ENCODE peak calls at places on chromosomes 16 and 17, in four cellular contexts. One of them, this sample, is unnamed.

GRCh38 chr17:15157051-15157450 is 108.1 kb downstream of the PMP22 start:
- DNase-seq in neural progenitor cell: no peak
- DNase-seq in GM23338: no peak
- DNase-seq in body of pancreas: no peak
- DNase-seq in this sample: no peak

GRCh38 chr16:82082543-82083244 is 47.6 kb downstream of the HSD17B2 start:
- DNase-seq in neural progenitor cell: no peak
- DNase-seq in body of pancreas: no peak
- DNase-seq in GM23338: no peak
- DNase-seq in this sample: no peak

GRCh38 chr17:31327534-31328526 is 6.4 kb upstream of the EVI2A start:
- DNase-seq in body of pancreas: no peak
- DNase-seq in neural progenitor cell: no peak
- DNase-seq in GM23338: no peak
- DNase-seq in this sample: no peak

GRCh38 chr17:64236827-64237403 is 26.1 kb downstream of the TEX2 start:
- DNase-seq in neural progenitor cell: peak
- DNase-seq in body of pancreas: no peak
- DNase-seq in GM23338: peak
- DNase-seq in this sample: no peak

GRCh38 chr16:53502331-53503269 is at the start of gene AKTIP:
- DNase-seq in neural progenitor cell: peak
- DNase-seq in body of pancreas: peak
- DNase-seq in GM23338: peak
- DNase-seq in this sample: no peak

GRCh38 chr16:84662471-84662870 is 14.2 kb downstream of the KLHL36 start:
- DNase-seq in body of pancreas: no peak
- DNase-seq in GM23338: no peak
- DNase-seq in neural progenitor cell: no peak
- DNase-seq in this sample: no peak

GRCh38 chr16:15427648-15428239 is 6.6 kb upstream of the BMERB1 start:
- DNase-seq in body of pancreas: peak
- DNase-seq in neural progenitor cell: peak
- DNase-seq in GM23338: peak
- DNase-seq in this sample: no peak

GRCh38 chr16:10625595-10626357 is 45.4 kb upstream of the EMP2 start:
- DNase-seq in neural progenitor cell: no peak
- DNase-seq in GM23338: no peak
- DNase-seq in body of pancreas: no peak
- DNase-seq in this sample: peak

GRCh38 chr17:57245786-57246185 is 10.5 kb upstream of the MSI2 start:
- DNase-seq in neural progenitor cell: no peak
- DNase-seq in body of pancreas: no peak
- DNase-seq in GM23338: no peak
- DNase-seq in this sample: no peak

GRCh38 chr17:65103896-65104295 is 33.3 kb upstream of the RGS9 start:
- DNase-seq in neural progenitor cell: no peak
- DNase-seq in body of pancreas: no peak
- DNase-seq in GM23338: no peak
- DNase-seq in this sample: no peak

GRCh38 chr17:28298449-28298848 is 20.6 kb upstream of the TMEM97 start:
- DNase-seq in body of pancreas: no peak
- DNase-seq in GM23338: no peak
- DNase-seq in neural progenitor cell: no peak
- DNase-seq in this sample: no peak

GRCh38 chr17:48842746-48843145 is 11.9 kb downstream of the CALCOCO2 start:
- DNase-seq in GM23338: no peak
- DNase-seq in neural progenitor cell: no peak
- DNase-seq in body of pancreas: no peak
- DNase-seq in this sample: no peak
- H3K27ac ChIP-seq in GM23338: no peak
- H3K27ac ChIP-seq in neural progenitor cell: no peak
- H3K27ac ChIP-seq in body of pancreas: no peak
- H3K27ac ChIP-seq in this sample: no peak

DNA sequence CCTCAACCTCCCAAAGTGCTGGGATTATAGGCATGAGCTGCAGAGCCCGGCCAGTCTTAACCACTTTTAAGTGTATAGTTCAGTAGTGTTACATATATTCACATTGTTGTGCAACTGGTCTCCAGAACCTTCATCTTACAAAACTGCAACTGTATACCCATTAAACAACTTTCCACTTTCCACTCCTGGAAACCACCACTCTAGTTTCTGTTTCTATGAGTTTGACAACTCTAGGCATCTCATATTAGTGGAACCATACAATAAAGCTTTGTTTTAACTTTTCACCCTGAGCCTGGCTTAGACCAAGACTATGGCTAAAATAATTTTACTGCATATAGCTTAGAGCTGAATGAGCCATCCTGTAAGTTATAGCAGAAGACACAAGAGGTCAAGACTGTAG is 108.0 kb upstream of the GOT2 start:
- DNase-seq in GM23338: no peak
- DNase-seq in body of pancreas: no peak
- DNase-seq in neural progenitor cell: no peak
- DNase-seq in this sample: no peak
- H3K27ac ChIP-seq in GM23338: no peak
- H3K27ac ChIP-seq in body of pancreas: no peak
- H3K27ac ChIP-seq in neural progenitor cell: no peak
- H3K27ac ChIP-seq in this sample: no peak

DNA sequence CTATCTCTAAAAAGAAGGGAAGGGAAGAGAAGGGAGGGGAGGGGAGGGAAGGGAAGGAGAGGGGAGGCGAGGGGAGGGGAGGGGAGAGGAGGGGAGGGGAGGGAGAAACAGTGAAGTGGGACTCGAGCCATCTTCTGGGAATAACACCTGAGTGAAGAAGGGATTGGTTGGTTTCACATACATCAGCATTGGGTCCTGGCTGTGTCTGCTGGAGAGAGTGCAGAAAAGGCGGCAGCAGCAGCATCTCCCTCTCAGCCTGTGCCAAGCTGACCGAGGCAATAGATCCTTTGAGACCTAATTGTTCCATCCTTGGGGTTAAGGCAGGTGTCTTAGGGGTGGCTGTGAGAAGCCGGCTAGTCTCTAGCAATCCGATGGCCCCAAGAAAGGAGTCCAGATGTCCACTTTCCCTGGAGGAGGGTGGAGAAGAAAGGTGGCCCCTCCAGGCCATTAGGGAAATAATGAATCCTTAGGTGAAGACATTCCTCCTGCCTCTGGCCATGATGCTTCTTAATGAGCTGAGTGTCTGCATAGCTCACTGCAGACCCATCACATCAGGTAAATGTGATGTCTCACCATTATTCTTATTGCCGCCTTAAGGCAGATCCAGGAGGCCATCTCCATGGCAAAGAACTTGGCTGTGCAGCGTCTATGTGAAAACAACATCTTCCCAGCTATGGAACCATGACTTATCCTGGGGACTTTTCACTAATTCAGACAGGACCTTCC is 71.6 kb downstream of the WIPI1 start:
- DNase-seq in GM23338: no peak
- DNase-seq in body of pancreas: no peak
- DNase-seq in neural progenitor cell: no peak
- DNase-seq in this sample: no peak
- H3K27ac ChIP-seq in GM23338: no peak
- H3K27ac ChIP-seq in body of pancreas: peak
- H3K27ac ChIP-seq in neural progenitor cell: no peak
- H3K27ac ChIP-seq in this sample: no peak

GRCh38 chr16:86362155-86362849 is 148.0 kb upstream of the FOXF1 start:
- DNase-seq in neural progenitor cell: no peak
- DNase-seq in body of pancreas: no peak
- DNase-seq in GM23338: peak
- DNase-seq in this sample: no peak
- H3K27ac ChIP-seq in neural progenitor cell: no peak
- H3K27ac ChIP-seq in body of pancreas: no peak
- H3K27ac ChIP-seq in GM23338: no peak
- H3K27ac ChIP-seq in this sample: no peak